ENCODE peak calls at places on chromosomes 4 and X, in eight cellular contexts. M, U, B, F, I, D, O and Y are unnamed samples.

GRCh38 chr4:104677122-104677521 is 182.4 kb upstream of the CXXC4 start:
- DNase-seq in M (no peak), U (no peak), B (no peak), F (no peak), I (no peak), D (no peak), O (no peak), Y (no peak)

GRCh38 chr4:109410776-109411175 is 22.8 kb upstream of the SEC24B start:
- DNase-seq in M (no peak), U (no peak), B (peak; percentile 53), F (no peak), I (no peak), D (no peak), O (no peak), Y (no peak)

GRCh38 chrX:103367502-103367901 is 8.8 kb upstream of the BEX3 start:
- DNase-seq in M (no peak), U (no peak), B (peak; percentile 52), F (no peak), I (no peak), D (no peak), O (no peak), Y (no peak)

GRCh38 chr4:44150091-44150576 is 298.5 kb downstream of the KCTD8 start:
- DNase-seq in M (no peak), U (no peak), B (peak; percentile 66), F (no peak), I (no peak), D (no peak), O (no peak), Y (no peak)

GRCh38 chr4:83606898-83607297 is 71.0 kb downstream of the GPAT3 start:
- DNase-seq in M (no peak), U (no peak), B (no peak), F (no peak), I (no peak), D (no peak), O (no peak), Y (no peak)

GRCh38 chr4:94332983-94333590 is 9.5 kb downstream of the HPGDS start:
- DNase-seq in M (no peak), U (no peak), B (no peak), F (no peak), I (no peak), D (no peak), O (no peak), Y (no peak)

GRCh38 chr4:31183256-31183655 is 463.1 kb downstream of the PCDH7 start:
- DNase-seq in M (no peak), U (no peak), B (no peak), F (no peak), I (no peak), D (no peak), O (no peak), Y (no peak)

GRCh38 chr4:128354205-128354821 is 66.7 kb upstream of the PGRMC2 start:
- DNase-seq in M (no peak), U (peak; percentile 18), B (peak; percentile 97), F (no peak), I (no peak), D (no peak), O (no peak), Y (no peak)

GRCh38 chr4:139403457-139403856 is 50.5 kb upstream of the RAB33B start:
- DNase-seq in M (peak; percentile 23), U (no peak), B (no peak), F (no peak), I (no peak), D (no peak), O (no peak), Y (no peak)

GRCh38 chrX:1427756-1428155 is 25.0 kb downstream of the ASMTL start:
- DNase-seq in M (no peak), U (no peak), B (no peak), F (peak; percentile 82), I (no peak), D (no peak), O (no peak), Y (peak; percentile 59)

DNA sequence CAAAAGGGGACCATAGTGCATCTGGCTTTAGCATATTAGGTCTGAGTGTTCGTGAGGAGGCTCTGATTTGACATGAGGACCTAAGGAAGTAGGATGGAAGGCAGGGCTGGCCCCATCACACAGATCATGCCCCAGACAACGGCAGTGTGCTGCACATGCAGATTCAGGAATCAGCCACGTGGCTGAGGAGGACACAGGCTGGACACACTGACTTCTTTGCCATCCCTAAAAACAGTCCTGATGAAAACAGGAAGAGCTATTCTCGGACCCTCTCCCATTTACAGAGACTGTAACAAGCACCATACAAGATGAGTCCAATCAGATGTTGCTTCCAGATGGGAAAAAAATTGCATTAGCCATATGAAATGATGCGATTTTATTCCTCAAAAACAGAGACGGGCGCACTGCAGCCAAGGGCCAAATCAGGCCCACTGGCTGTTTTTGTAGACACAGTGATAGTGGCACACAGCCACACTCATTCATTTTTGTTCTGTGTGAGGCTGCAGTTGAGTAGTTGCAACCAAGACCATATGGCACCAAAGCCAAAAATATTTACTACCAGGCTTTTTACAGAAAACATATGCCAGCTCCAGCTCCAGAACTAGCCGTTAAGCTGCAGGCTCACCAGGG is 41.0 kb downstream of the ACSL1 start:
- DNase-seq in M (no peak), U (no peak), B (no peak), F (no peak), I (no peak), D (no peak), O (no peak), Y (no peak)
- H3K36me3 ChIP-seq in M (peaks cover 51% of the 10 kb centered on the region), U (no peaks in the 10 kb centered on the region), B (peaks cover 10% of the 10 kb centered on the region), F (no peaks in the 10 kb centered on the region), I (no peaks in the 10 kb centered on the region), D (peaks cover 19% of the 10 kb centered on the region), O (peaks cover 93% of the 10 kb centered on the region), Y (peaks cover 85% of the 10 kb centered on the region)

DNA sequence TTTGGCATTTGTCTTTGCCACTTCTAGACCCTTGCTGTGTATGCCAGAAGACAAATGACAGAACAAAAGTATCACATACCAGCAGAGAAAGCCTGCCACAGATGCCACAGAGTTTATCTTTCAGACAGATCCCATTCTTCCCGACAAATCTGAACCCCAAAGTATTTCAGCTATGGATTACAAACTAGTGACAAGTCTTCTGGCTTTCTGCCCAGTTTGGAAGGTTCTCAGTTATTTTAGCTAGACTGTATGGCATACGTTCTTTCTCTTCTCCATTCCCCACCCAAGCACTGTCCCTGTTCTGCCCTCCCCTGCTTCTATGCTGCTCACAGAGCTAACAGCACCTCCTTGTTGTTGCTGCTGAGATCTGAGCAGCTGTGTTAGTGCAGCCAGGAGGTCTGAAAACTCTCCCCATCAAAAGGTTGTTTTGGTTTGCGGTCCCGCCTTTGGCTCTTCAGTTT is 236.7 kb downstream of the FRAS1 start:
- DNase-seq in M (no peak), U (no peak), B (peak; percentile 74), F (no peak), I (no peak), D (no peak), O (no peak), Y (no peak)
- TF ChIP-seq CTCF in M (no peak), U (no peak), B (no peak), F (no peak), I (no peak), D (no peak), O (no peak), Y (no peak)

DNA sequence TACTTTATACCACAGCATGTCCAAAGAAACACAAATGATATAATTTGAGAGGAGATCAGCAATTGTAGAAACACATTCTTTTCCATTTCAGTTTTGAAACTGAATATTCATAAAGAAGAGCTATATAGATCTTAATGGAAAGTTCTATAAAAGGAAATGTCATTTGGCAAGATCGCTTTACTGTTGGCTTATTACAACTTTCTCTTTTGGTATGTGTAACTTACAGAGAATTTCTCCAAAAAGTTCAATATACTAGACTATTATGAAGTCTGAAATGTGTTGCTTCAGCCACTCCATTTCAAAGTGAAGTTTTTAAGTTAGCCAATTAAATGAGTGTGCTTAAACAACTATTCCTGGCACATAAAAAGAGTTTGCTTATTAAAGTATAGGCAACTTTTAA is 157.9 kb downstream of the ARAP2 start:
- DNase-seq in M (no peak), U (no peak), B (no peak), F (no peak), I (no peak), D (no peak), O (no peak), Y (no peak)
- H3K4me1 ChIP-seq in M (no peaks in the 10 kb centered on the region), U (no peaks in the 10 kb centered on the region), B (no peaks in the 10 kb centered on the region), F (no peaks in the 10 kb centered on the region), I (no peaks in the 10 kb centered on the region), D (no peaks in the 10 kb centered on the region), O (no peaks in the 10 kb centered on the region), Y (no peaks in the 10 kb centered on the region)

GRCh38 chr4:171235516-171235915 is 577.7 kb upstream of the GALNTL6 start:
- DNase-seq in M (no peak), U (no peak), B (no peak), F (no peak), I (no peak), D (no peak), O (no peak), Y (no peak)
- H3K36me3 ChIP-seq in M (no peaks in the 10 kb centered on the region), U (no peaks in the 10 kb centered on the region), B (no peaks in the 10 kb centered on the region), F (no peaks in the 10 kb centered on the region), I (no peaks in the 10 kb centered on the region), D (no peaks in the 10 kb centered on the region), O (no peaks in the 10 kb centered on the region), Y (no peaks in the 10 kb centered on the region)

DNA sequence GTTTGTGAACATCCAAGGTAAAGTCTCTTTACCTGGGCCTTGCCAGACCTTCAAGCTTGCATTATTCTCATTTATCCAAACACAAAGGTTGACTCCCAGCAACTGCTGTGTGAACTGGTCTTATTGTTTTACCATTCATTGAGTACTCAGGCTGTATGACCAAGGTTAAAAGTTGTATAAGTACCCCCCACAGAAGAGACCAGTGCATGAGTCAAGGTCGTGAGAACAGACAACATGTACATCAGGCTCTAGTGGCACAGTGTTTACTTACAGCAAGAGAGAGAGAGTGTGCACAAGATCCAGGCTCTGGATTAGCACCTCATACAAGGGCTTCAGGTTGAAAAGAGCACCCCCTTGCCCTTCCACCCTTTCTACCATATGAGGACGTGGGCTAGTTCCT is 77.4 kb upstream of the EFNB1 start:
- DNase-seq in M (no peak), U (no peak), B (no peak), F (no peak), I (no peak), D (no peak), O (no peak), Y (no peak)
- TF ChIP-seq CTCF in M (no peak), U (no peak), B (no peak), F (no peak), I (no peak), D (no peak), O (no peak), Y (no peak)

GRCh38 chr4:1775731-1776500 is 17.2 kb upstream of the FGFR3 start:
- DNase-seq in M (peak; percentile 30), U (no peak), B (no peak), F (no peak), I (no peak), D (no peak), O (no peak), Y (no peak)
- H3K4me1 ChIP-seq in M (no peaks in the 10 kb centered on the region), U (no peaks in the 10 kb centered on the region), B (peaks cover 6% of the 10 kb centered on the region), F (peaks cover 4% of the 10 kb centered on the region), I (no peaks in the 10 kb centered on the region), D (no peaks in the 10 kb centered on the region), O (peaks cover 32% of the 10 kb centered on the region), Y (peaks cover 8% of the 10 kb centered on the region)